ENCODE peak calls at places on chromosome 17, in eight cellular contexts. U, D, A, J, M, F, Q and Y are unnamed samples.
A peak's percentile ranks its signal among the peaks of the same experiment; 100 is the strongest.

GRCh38 chr17:39794249-39794970 is 56.7 kb downstream of the GRB7 start:
- DNase-seq in U (no peak), D (no peak), A (peak; percentile 70), J (no peak), M (peak; percentile 48), F (no peak), Q (no peak), Y (no peak)

GRCh38 chr17:5584383-5584951 is at the start of gene NLRP1:
- DNase-seq in U (peak; percentile 88), D (peak; percentile 0), A (no peak), J (peak; percentile 92), M (peak; percentile 97), F (peak; percentile 33), Q (peak; percentile 72), Y (peak; percentile 96)

GRCh38 chr17:5370411-5370810 is 49.1 kb downstream of the NUP88 start:
- DNase-seq in U (no peak), D (no peak), A (no peak), J (no peak), M (no peak), F (no peak), Q (no peak), Y (no peak)

GRCh38 chr17:39178516-39178915 is 12.6 kb upstream of the ARL5C start:
- DNase-seq in U (no peak), D (peak; percentile 15), A (no peak), J (no peak), M (no peak), F (no peak), Q (no peak), Y (no peak)

GRCh38 chr17:60506312-60506711 is 19.7 kb downstream of the APPBP2 start:
- DNase-seq in U (no peak), D (no peak), A (peak; percentile 74), J (no peak), M (no peak), F (no peak), Q (no peak), Y (no peak)

GRCh38 chr17:28497931-28498330 is 8.2 kb upstream of the FOXN1 start:
- DNase-seq in U (peak; percentile 84), D (no peak), A (peak; percentile 84), J (no peak), M (no peak), F (no peak), Q (no peak), Y (no peak)

GRCh38 chr17:77783991-77784820 is 174.3 kb upstream of the TNRC6C start:
- DNase-seq in U (no peak), D (no peak), A (no peak), J (no peak), M (peak; percentile 44), F (no peak), Q (no peak), Y (no peak)

GRCh38 chr17:27559506-27559931 is 71.5 kb upstream of the LGALS9 start:
- DNase-seq in U (no peak), D (no peak), A (no peak), J (no peak), M (no peak), F (peak; percentile 46), Q (no peak), Y (no peak)

GRCh38 chr17:64499805-64500486 is 3.1 kb upstream of the POLG2 start:
- DNase-seq in U (no peak), D (no peak), A (peak; percentile 21), J (no peak), M (peak; percentile 21), F (no peak), Q (no peak), Y (no peak)

GRCh38 chr17:63740464-63741181 is 976 bp downstream of the STRADA start:
- DNase-seq in U (no peak), D (peak; percentile 22), A (no peak), J (no peak), M (peak; percentile 13), F (no peak), Q (no peak), Y (no peak)

GRCh38 chr17:39629494-39629880 is 2.7 kb downstream of the PPP1R1B start:
- DNase-seq in U (no peak), D (no peak), A (no peak), J (no peak), M (no peak), F (no peak), Q (no peak), Y (no peak)

GRCh38 chr17:72266099-72266852 is 145.5 kb downstream of the SOX9 start:
- DNase-seq in U (peak; percentile 62), D (peak; percentile 93), A (peak; percentile 28), J (no peak), M (no peak), F (no peak), Q (no peak), Y (no peak)

GRCh38 chr17:64005734-64006167 is 7.6 kb downstream of the PRR29 start:
- DNase-seq in U (peak; percentile 54), D (peak; percentile 95), A (peak; percentile 92), J (peak; percentile 59), M (no peak), F (peak; percentile 80), Q (no peak), Y (no peak)

GRCh38 chr17:29138991-29139682 is 41.1 kb downstream of the MYO18A start:
- DNase-seq in U (no peak), D (no peak), A (peak; percentile 23), J (no peak), M (peak; percentile 32), F (peak; percentile 15), Q (peak; percentile 66), Y (peak; percentile 91)

GRCh38 chr17:39705786-39706348 is 6.0 kb downstream of the ERBB2 start:
- DNase-seq in U (peak; percentile 76), D (no peak), A (peak; percentile 86), J (no peak), M (no peak), F (no peak), Q (no peak), Y (no peak)

GRCh38 chr17:8100149-8100548 is 12.6 kb upstream of the ALOX12B start:
- DNase-seq in U (no peak), D (no peak), A (no peak), J (no peak), M (no peak), F (no peak), Q (no peak), Y (no peak)

GRCh38 chr17:44779211-44780025 is 20.6 kb downstream of the ADAM11 start:
- DNase-seq in U (peak; percentile 96), D (peak; percentile 71), A (peak; percentile 69), J (peak; percentile 93), M (peak; percentile 76), F (peak; percentile 50), Q (peak; percentile 77), Y (peak; percentile 91)

GRCh38 chr17:83099570-83100181 is 20.3 kb downstream of the METRNL start:
- DNase-seq in U (no peak), D (peak; percentile 32), A (peak; percentile 34), J (no peak), M (no peak), F (no peak), Q (peak; percentile 63), Y (no peak)

GRCh38 chr17:44752953-44753861 is 5.6 kb upstream of the ADAM11 start:
- DNase-seq in U (no peak), D (no peak), A (no peak), J (no peak), M (no peak), F (no peak), Q (no peak), Y (no peak)

GRCh38 chr17:2695243-2695960 is 16.2 kb downstream of the CLUH start:
- DNase-seq in U (peak; percentile 43), D (no peak), A (no peak), J (peak; percentile 48), M (no peak), F (no peak), Q (no peak), Y (peak; percentile 71)